ENCODE peak calls at places on chromosomes 13 and 19, in ten cellular contexts. L is left ventricle myocardium inferior, U is left lung, V is astrocyte of the cerebellum, S is mucosa of descending colon, M is IMR-90, I is AG09319, Q is H9, K is RWPE1, P is fibroblast of the aortic adventitia. Y is an unnamed sample.

GRCh38 chr19:47631681-47632446 is 22.9 kb downstream of the BICRA start:
- DNase-seq in M (no peak), U (no peak), K (no peak), Q (no peak), V (no peak), S (peak), I (no peak), L (peak), P (peak), Y (no peak)

GRCh38 chr19:10227215-10227971 is 3.7 kb downstream of the S1PR2 start:
- DNase-seq in S (peak), K (no peak), Q (peak), I (no peak), L (peak), U (no peak), M (no peak), P (peak), V (no peak), Y (no peak)

GRCh38 chr13:33639640-33640080 is 178.3 kb upstream of the RFC3 start:
- DNase-seq in M (no peak), V (no peak), L (no peak), P (no peak), S (no peak), K (peak), U (no peak), I (no peak), Q (no peak), Y (no peak)

GRCh38 chr19:16367269-16367683 is 42.6 kb downstream of the KLF2 start:
- DNase-seq in L (no peak), I (no peak), V (no peak), U (peak), M (no peak), K (no peak), S (peak), Q (no peak), P (no peak), Y (peak)

GRCh38 chr13:46339035-46339666 is 47.9 kb downstream of the RUBCNL start:
- DNase-seq in K (no peak), V (peak), L (peak), I (no peak), U (no peak), S (no peak), M (peak), P (peak), Q (no peak), Y (no peak)

GRCh38 chr19:17751912-17752273 is 616 bp downstream of the FCHO1 start:
- DNase-seq in P (no peak), Q (no peak), K (no peak), M (no peak), I (no peak), V (no peak), U (no peak), L (no peak), S (no peak), Y (no peak)

GRCh38 chr19:19095691-19096090 is 31.9 kb downstream of the SLC25A42 start:
- DNase-seq in V (no peak), U (no peak), Q (no peak), M (no peak), K (no peak), L (no peak), S (no peak), I (no peak), P (no peak), Y (no peak)

GRCh38 chr13:97719759-97720158 is 233.7 kb upstream of the IPO5 start:
- DNase-seq in L (no peak), M (no peak), K (no peak), Q (no peak), S (no peak), P (no peak), U (no peak), V (no peak), I (no peak), Y (no peak)

GRCh38 chr19:1106841-1107654 is 3.3 kb downstream of the GPX4 start:
- DNase-seq in U (no peak), V (no peak), K (peak), I (no peak), Q (no peak), P (peak), S (no peak), M (peak), L (no peak), Y (no peak)

GRCh38 chr19:56076413-56076998 is 44.6 kb downstream of the ZNF787 start:
- DNase-seq in S (no peak), Q (no peak), I (peak), K (peak), L (no peak), P (peak), V (peak), M (peak), U (no peak), Y (peak)

GRCh38 chr13:35157143-35157755 is 215.2 kb downstream of the NBEA start:
- DNase-seq in P (peak), V (peak), I (no peak), M (peak), U (no peak), K (peak), Q (no peak), S (no peak), L (no peak), Y (no peak)

GRCh38 chr19:15469513-15470297 is 5.4 kb upstream of the RASAL3 start:
- DNase-seq in I (no peak), S (no peak), L (no peak), Q (peak), U (peak), V (no peak), K (no peak), P (no peak), M (no peak), Y (peak)

GRCh38 chr13:105991622-105992254 is 543.7 kb downstream of the EFNB2 start:
- DNase-seq in U (peak), S (no peak), I (no peak), V (peak), M (peak), K (peak), L (no peak), Q (no peak), P (no peak), Y (no peak)

GRCh38 chr13:20160346-20161274 is at the start of gene GJA3:
- DNase-seq in P (no peak), U (no peak), S (peak), Q (peak), L (peak), K (peak), M (peak), I (no peak), V (no peak), Y (no peak)

GRCh38 chr13:101309014-101309619 is 107.2 kb downstream of the NALCN start:
- DNase-seq in K (peak), Q (no peak), P (peak), U (no peak), S (no peak), V (peak), M (peak), I (peak), L (no peak), Y (no peak)

GRCh38 chr19:49746206-49746958 is 16.7 kb downstream of the TSKS start:
- DNase-seq in K (peak), I (no peak), M (no peak), Q (peak), L (peak), U (peak), S (peak), V (no peak), P (no peak), Y (peak)

GRCh38 chr13:73844986-73845385 is 289.2 kb downstream of the KLF12 start:
- DNase-seq in L (no peak), P (peak), I (no peak), K (no peak), S (no peak), Q (no peak), V (no peak), M (peak), U (no peak), Y (no peak)

GRCh38 chr19:4088975-4089374 is 22.3 kb upstream of the ZBTB7A start:
- DNase-seq in U (no peak), M (no peak), Q (no peak), L (no peak), V (no peak), K (no peak), S (no peak), I (no peak), P (no peak), Y (no peak)

GRCh38 chr13:77715233-77715891 is 17.9 kb downstream of the SLAIN1 start:
- DNase-seq in M (no peak), Q (no peak), L (no peak), U (no peak), V (no peak), P (no peak), S (no peak), K (no peak), I (no peak), Y (no peak)

GRCh38 chr13:48318014-48318713 is 14.6 kb downstream of the RB1 start:
- DNase-seq in S (no peak), Q (no peak), M (no peak), V (no peak), K (no peak), I (no peak), L (peak), U (peak), P (no peak), Y (no peak)

GRCh38 chr13:75587679-75588078 is 38.1 kb downstream of the UCHL3 start:
- DNase-seq in M (peak), U (no peak), K (no peak), L (no peak), I (no peak), S (no peak), P (no peak), Q (peak), V (no peak), Y (no peak)

GRCh38 chr19:11769995-11770394 is 3.2 kb downstream of the ZNF441 start:
- DNase-seq in M (no peak), S (no peak), Q (no peak), I (no peak), P (no peak), L (no peak), U (no peak), V (no peak), K (no peak), Y (no peak)

GRCh38 chr19:46901701-46902401 is 41.1 kb downstream of the ARHGAP35 start:
- DNase-seq in S (no peak), U (no peak), K (peak), I (no peak), V (peak), P (peak), L (no peak), M (peak), Q (no peak), Y (no peak)

GRCh38 chr13:36555151-36555986 is 118.5 kb upstream of the SERTM1 start:
- DNase-seq in Q (no peak), I (no peak), U (no peak), M (no peak), L (no peak), V (no peak), S (no peak), K (no peak), P (no peak), Y (no peak)

GRCh38 chr13:28493740-28494536 is 990 bp downstream of the FLT1 start:
- DNase-seq in Q (no peak), S (no peak), K (no peak), U (peak), V (no peak), I (no peak), L (no peak), P (no peak), M (no peak), Y (no peak)

GRCh38 chr19:4584670-4585460 is 25.4 kb upstream of the SEMA6B start:
- DNase-seq in I (no peak), K (no peak), V (no peak), L (no peak), Q (no peak), P (no peak), S (no peak), U (no peak), M (no peak), Y (no peak)

GRCh38 chr19:41106177-41106576 is 8.1 kb upstream of the CYP2F1 start:
- DNase-seq in S (no peak), Q (no peak), M (no peak), U (no peak), P (no peak), V (no peak), L (no peak), I (no peak), K (no peak), Y (no peak)
- TF ChIP-seq CTCF in S (no peak), Q (no peak), M (no peak), U (no peak), P (no peak), V (no peak), L (no peak), I (no peak), K (no peak), Y (no peak)

DNA sequence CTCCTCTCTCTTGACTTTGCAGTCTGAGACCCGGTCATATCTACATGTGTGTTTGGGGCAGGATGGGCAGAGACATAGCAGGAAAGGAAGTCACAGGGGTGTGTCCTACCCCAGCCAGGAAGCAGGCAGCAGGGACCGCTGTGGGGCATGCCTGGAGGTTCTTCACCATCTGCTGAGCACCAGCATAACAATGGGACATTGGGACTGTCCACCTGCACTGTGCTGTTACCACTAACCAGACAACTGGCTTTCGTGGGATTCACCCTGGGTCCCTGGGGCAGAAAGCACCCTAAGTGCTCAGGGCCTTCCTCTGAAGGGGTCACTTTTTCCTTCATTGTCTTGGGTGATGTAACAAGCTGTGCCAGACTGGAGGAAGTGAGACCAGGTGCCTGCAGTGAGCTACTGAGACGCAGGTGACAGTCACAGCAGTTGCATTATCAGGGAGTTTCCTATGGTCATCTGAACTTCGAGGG is 2.6 kb upstream of the HAUS5 start:
- DNase-seq in L (no peak), Q (no peak), P (no peak), K (no peak), I (no peak), M (no peak), U (no peak), V (no peak), S (no peak), Y (no peak)
- TF ChIP-seq CTCF in L (no peak), Q (no peak), P (no peak), K (no peak), I (no peak), M (no peak), U (no peak), V (no peak), S (no peak), Y (no peak)

DNA sequence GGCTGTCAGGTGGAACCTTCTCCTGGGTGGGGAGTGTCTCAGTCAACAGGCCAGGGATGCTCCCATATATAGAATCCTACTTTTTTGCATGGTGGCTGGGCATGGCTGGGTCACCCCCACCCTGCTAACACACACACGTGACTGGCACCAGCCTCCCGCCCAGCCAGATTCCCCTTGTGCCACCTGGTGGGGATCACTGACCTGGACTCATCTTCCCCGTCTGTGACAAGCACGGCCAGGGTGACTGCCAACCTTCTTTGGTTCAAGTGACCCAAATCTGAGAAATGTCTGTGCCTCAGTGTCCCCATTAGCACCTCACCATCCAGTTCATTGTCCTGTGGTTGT is 1.0 kb downstream of the PKN1 start:
- DNase-seq in K (no peak), P (no peak), U (no peak), V (no peak), Q (no peak), L (no peak), I (no peak), M (no peak), S (peak), Y (no peak)
- TF ChIP-seq CTCF in K (no peak), P (no peak), U (no peak), V (no peak), Q (no peak), L (no peak), I (no peak), M (no peak), S (no peak), Y (no peak)

GRCh38 chr19:42294471-42295137 is 7.3 kb upstream of the PRR19 start:
- DNase-seq in S (no peak), U (peak), V (no peak), P (no peak), I (no peak), K (no peak), M (no peak), L (no peak), Q (no peak), Y (no peak)

GRCh38 chr19:42295831-42296525 is 6.0 kb upstream of the PRR19 start:
- DNase-seq in U (peak), V (no peak), P (peak), S (peak), L (peak), K (peak), I (no peak), M (peak), Q (peak), Y (peak)

GRCh38 chr19:42293966-42294365 is 8.0 kb upstream of the PRR19 start:
- DNase-seq in P (no peak), V (no peak), Q (no peak), S (no peak), M (no peak), L (no peak), U (no peak), K (no peak), I (no peak), Y (no peak)

GRCh38 chr19:42297034-42297433 is 4.9 kb upstream of the PRR19 start:
- DNase-seq in U (peak), K (no peak), L (no peak), I (no peak), V (no peak), Q (no peak), S (no peak), P (no peak), M (no peak), Y (no peak)

GRCh38 chr19:42295342-42295741 is 6.6 kb upstream of the PRR19 start:
- DNase-seq in Q (no peak), V (no peak), K (no peak), I (no peak), M (no peak), U (peak), S (no peak), L (no peak), P (no peak), Y (no peak)
- TF ChIP-seq CTCF in Q (peak), V (no peak), K (no peak), I (no peak), M (no peak), U (no peak), S (no peak), L (no peak), P (no peak), Y (no peak)

GRCh38 chr19:8511573-8512101 is 2.3 kb downstream of the ZNF414 start:
- DNase-seq in V (no peak), I (no peak), U (no peak), S (peak), M (no peak), L (no peak), K (no peak), P (no peak), Q (no peak), Y (no peak)

GRCh38 chr19:8512115-8512967 is 1.6 kb downstream of the ZNF414 start:
- DNase-seq in M (no peak), U (no peak), Q (peak), I (no peak), S (peak), K (peak), L (no peak), P (no peak), V (no peak), Y (no peak)

GRCh38 chr19:8513687-8514504 is at the start of gene ZNF414:
- DNase-seq in K (peak), L (peak), S (peak), I (peak), V (peak), Q (peak), U (peak), M (peak), P (peak), Y (peak)

GRCh38 chr19:8515317-8515716 is 1.4 kb upstream of the ZNF414 start:
- DNase-seq in K (no peak), I (no peak), S (no peak), M (no peak), U (no peak), P (no peak), L (no peak), V (no peak), Q (no peak), Y (peak)

GRCh38 chr19:8512991-8513686 is 828 bp downstream of the ZNF414 start:
- DNase-seq in S (peak), I (no peak), Q (peak), U (no peak), K (no peak), M (no peak), P (no peak), L (no peak), V (no peak), Y (no peak)
- TF ChIP-seq CTCF in S (no peak), I (no peak), Q (no peak), U (no peak), K (no peak), M (no peak), P (no peak), L (no peak), V (no peak), Y (no peak)

DNA sequence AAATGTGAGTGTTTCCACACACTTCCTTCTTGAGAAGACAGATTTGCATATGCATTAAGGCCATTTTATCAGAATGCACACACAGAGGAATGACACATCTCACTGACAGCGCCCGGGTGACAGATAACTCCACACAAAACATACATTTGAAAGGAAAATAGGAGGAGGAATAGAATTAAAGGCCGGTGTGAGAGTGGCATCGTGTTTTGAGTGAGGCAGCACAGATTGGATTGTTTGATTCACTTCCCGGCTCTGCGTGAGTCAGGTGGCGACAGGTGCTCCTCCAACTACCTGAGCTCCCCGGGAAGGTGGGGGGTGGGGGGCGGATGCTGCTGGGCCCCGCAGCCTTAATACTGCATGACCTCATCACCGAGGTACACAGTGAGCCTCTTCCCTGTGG is 429.0 kb downstream of the TSHZ3 start:
- DNase-seq in Q (no peak), P (no peak), S (no peak), U (no peak), M (no peak), I (no peak), L (no peak), K (no peak), V (no peak), Y (no peak)
- TF ChIP-seq CTCF in Q (no peak), P (no peak), S (no peak), U (no peak), M (no peak), I (no peak), L (no peak), K (no peak), V (no peak), Y (no peak)

GRCh38 chr13:52849727-52850395 is 1.4 kb upstream of the PCDH8 start:
- DNase-seq in K (no peak), I (no peak), L (no peak), S (no peak), Q (peak), V (no peak), M (no peak), P (no peak), U (no peak), Y (no peak)

GRCh38 chr13:52852444-52852843 is 4.0 kb upstream of the PCDH8 start:
- DNase-seq in Q (no peak), P (no peak), S (no peak), K (no peak), I (no peak), M (no peak), U (no peak), V (no peak), L (no peak), Y (no peak)

GRCh38 chr13:52851153-52851962 is 2.9 kb upstream of the PCDH8 start:
- DNase-seq in M (no peak), K (peak), P (peak), I (no peak), Q (peak), S (peak), L (peak), V (no peak), U (peak), Y (no peak)

GRCh38 chr13:52848455-52849190 is at the start of gene PCDH8:
- DNase-seq in K (no peak), V (no peak), L (no peak), P (no peak), U (peak), S (peak), I (no peak), Q (peak), M (no peak), Y (no peak)

DNA sequence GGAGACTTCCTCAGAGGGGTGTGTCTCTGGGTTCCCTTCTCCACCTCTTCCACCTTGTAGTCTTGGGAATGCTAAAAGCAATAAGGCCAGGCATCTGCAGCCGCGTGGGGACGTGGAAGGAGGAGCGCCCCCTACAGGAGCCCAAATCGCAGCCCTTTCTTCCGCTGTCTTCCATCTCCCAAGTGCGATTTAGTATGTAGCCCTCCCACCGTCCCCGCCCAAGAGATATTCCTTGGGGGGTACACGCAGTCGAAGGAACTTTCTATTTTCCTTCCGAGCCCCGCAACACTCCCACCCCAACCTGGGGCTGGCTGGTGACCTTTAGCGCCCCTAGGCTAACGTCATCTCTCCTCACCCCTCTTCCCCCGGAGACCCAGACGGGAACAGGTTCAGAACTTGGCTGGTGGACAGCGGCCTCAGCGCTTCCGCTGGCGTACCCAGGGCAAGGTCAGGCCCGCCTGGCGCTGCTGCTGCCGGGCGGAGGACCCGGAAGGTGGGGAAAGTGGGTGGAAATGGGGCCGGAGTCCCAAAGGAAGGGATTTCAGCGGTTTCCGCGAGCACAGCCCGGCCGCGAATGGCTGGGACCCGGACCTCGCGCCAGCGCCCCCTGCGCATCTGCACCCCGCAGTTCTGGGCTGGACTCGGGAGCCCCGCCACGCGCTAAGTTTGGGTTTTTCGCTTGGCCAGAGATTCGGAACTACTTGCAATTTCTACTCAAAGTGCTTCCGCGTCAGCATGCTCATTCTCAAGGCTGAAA is 2.1 kb upstream of the PCDH8 start:
- DNase-seq in V (no peak), I (peak), U (peak), K (peak), Q (peak), S (peak), M (peak), P (peak), L (peak), Y (no peak)
- TF ChIP-seq CTCF in V (peak), I (peak), U (no peak), K (no peak), Q (peak), S (no peak), M (no peak), P (no peak), L (no peak), Y (no peak)

Y was measured in natural killer cell.